ENCODE peak calls at places on chromosomes 13 and 19, in eight cellular contexts. J is WERI-Rb-1, A is kidney epithelial cell, O is heart right ventricle, R is HAP-1, K is mammary epithelial cell, E is breast epithelium, D is upper lobe of right lung. X is an unnamed sample.

GRCh38 chr13:23578411-23579071 is 8.3 kb downstream of the TNFRSF19 start:
- DNase-seq in A (no peak), D (peak; percentile 92), E (peak; percentile 70), R (peak; percentile 44), O (peak; percentile 77), K (peak; percentile 70), J (peak; percentile 94), X (peak; percentile 80)

GRCh38 chr13:62432906-62433305 is 1017.3 kb upstream of the PCDH20 start:
- DNase-seq in R (no peak), J (no peak), O (no peak), A (no peak), E (no peak), D (no peak), K (no peak), X (peak; percentile 2)

GRCh38 chr19:18589380-18590272 is 1.0 kb downstream of the REX1BD start:
- DNase-seq in J (peak; percentile 88), A (no peak), O (peak; percentile 63), D (peak; percentile 90), R (peak; percentile 88), E (peak; percentile 70), K (peak; percentile 72), X (peak; percentile 88)

GRCh38 chr13:20424959-20425358 is 100.7 kb downstream of the CRYL1 start:
- DNase-seq in K (no peak), D (no peak), E (no peak), A (no peak), O (no peak), R (no peak), J (no peak), X (peak; percentile 21)

GRCh38 chr19:30539315-30539714 is 167.1 kb downstream of the ZNF536 start:
- DNase-seq in R (no peak), A (no peak), E (no peak), K (no peak), O (no peak), D (no peak), J (no peak), X (no peak)

GRCh38 chr13:39777527-39778061 is 122.1 kb downstream of the COG6 start:
- DNase-seq in O (no peak), A (peak; percentile 42), D (no peak), E (no peak), K (peak; percentile 92), J (peak; percentile 8), R (peak; percentile 4), X (no peak)

GRCh38 chr19:33797821-33798633 is 1.4 kb downstream of the KCTD15 start:
- DNase-seq in O (peak; percentile 71), D (no peak), K (peak; percentile 19), E (no peak), R (peak; percentile 57), A (no peak), J (peak; percentile 86), X (peak; percentile 94)

GRCh38 chr19:9883231-9883758 is 48.2 kb downstream of the PIN1 start:
- DNase-seq in A (no peak), E (no peak), K (peak; percentile 55), O (no peak), J (peak; percentile 96), R (no peak), D (no peak), X (peak; percentile 65)

GRCh38 chr19:28898279-28898678 is 314.7 kb downstream of the UQCRFS1 start:
- DNase-seq in A (no peak), D (no peak), R (no peak), E (no peak), O (no peak), J (no peak), K (no peak), X (no peak)

GRCh38 chr13:38202730-38203129 is 146.9 kb upstream of the UFM1 start:
- DNase-seq in E (no peak), A (no peak), D (no peak), O (no peak), K (peak; percentile 78), J (no peak), R (no peak), X (no peak)

DNA sequence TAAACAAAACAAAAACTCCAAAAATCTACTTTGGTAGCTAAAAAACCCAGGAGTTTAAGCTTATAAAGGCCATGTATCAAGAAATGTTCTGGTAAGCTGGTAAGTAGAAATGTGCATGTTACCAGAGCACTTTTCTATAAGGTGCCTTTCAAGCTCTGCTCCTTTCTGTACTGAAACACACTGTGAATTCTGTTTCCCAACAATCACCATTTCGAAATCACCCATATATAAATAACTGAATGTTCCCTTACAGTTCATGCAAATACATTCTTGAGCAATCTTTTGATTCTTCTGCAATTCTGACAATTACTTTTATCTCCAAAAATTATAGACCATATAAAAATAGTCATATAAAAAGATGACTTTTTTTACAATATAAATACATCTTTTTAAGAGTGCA is 351.7 kb downstream of the SLITRK5 start:
- DNase-seq in R (no peak), J (no peak), O (no peak), K (no peak), E (no peak), A (no peak), D (no peak), X (no peak)
- H3K4me3 ChIP-seq in R (no peak overlapping the region), J (no peak overlapping the region), O (no peak overlapping the region), K (no peak overlapping the region), E (no peak overlapping the region), A (no peak overlapping the region), D (no peak overlapping the region), X (no peak overlapping the region)

GRCh38 chr19:2759965-2760364 is 20.1 kb upstream of the SLC39A3 start:
- DNase-seq in D (no peak), A (no peak), K (no peak), O (no peak), R (no peak), E (no peak), J (no peak), X (no peak)
- H3K36me3 ChIP-seq in D (peaks cover 80% of the 10 kb centered on the region), A (peaks cover 1% of the 10 kb centered on the region), K (peaks cover 15% of the 10 kb centered on the region), O (peaks cover 17% of the 10 kb centered on the region), R (peaks cover 68% of the 10 kb centered on the region), E (no peaks in the 10 kb centered on the region), J (peaks cover 87% of the 10 kb centered on the region), X (peaks cover 21% of the 10 kb centered on the region)

DNA sequence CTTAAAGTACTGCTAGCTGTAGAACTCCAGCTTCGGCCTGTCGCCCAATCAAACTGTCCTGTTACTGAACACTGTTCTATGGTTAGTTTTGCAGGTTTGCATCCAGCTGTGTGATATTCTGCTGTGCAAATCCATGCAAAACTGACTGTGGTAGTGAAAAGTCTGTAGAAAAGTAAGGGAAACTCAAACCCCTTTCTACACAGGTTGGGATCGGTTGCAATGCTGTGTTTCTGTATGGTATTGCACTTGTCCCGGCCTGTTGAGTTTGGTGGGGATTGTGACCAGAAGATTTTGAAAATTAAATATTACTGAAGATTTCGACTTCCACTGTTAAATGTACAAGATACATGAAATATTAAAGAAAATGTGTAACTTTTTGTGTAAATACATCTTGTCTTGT is 3.6 kb downstream of the MIR17HG start:
- DNase-seq in A (no peak), J (no peak), R (no peak), E (no peak), D (no peak), K (no peak), O (no peak), X (no peak)
- H3K4me3 ChIP-seq in A (no peak overlapping the region), J (peak overlapping the region; percentile 99), R (peak overlapping the region; percentile 66), E (no peak overlapping the region), D (no peak overlapping the region), K (peak overlapping the region; percentile 96), O (no peak overlapping the region), X (no peak overlapping the region)

GRCh38 chr13:80475718-80476117 is 134.8 kb upstream of the SPRY2 start:
- DNase-seq in K (no peak), A (no peak), J (no peak), R (no peak), D (no peak), E (no peak), O (no peak), X (no peak)
- H3K36me3 ChIP-seq in K (no peaks in the 10 kb centered on the region), A (no peaks in the 10 kb centered on the region), J (no peaks in the 10 kb centered on the region), R (no peaks in the 10 kb centered on the region), D (no peaks in the 10 kb centered on the region), E (no peaks in the 10 kb centered on the region), O (no peaks in the 10 kb centered on the region), X (no peaks in the 10 kb centered on the region)

GRCh38 chr19:39332293-39332692 is 3.5 kb downstream of the GMFG start:
- DNase-seq in O (no peak), R (no peak), E (no peak), J (no peak), K (no peak), D (no peak), A (no peak), X (no peak)

GRCh38 chr19:39334444-39334976 is 1.3 kb downstream of the GMFG start:
- DNase-seq in J (no peak), K (no peak), A (no peak), D (no peak), R (no peak), O (no peak), E (no peak), X (no peak)

GRCh38 chr19:39333507-39333906 is 2.3 kb downstream of the GMFG start:
- DNase-seq in R (no peak), J (no peak), K (no peak), E (no peak), O (no peak), D (no peak), A (no peak), X (no peak)

GRCh38 chr19:39336483-39336882 is 640 bp upstream of the GMFG start:
- DNase-seq in D (no peak), J (no peak), R (no peak), K (no peak), A (no peak), E (no peak), O (no peak), X (no peak)

GRCh38 chr19:39335168-39335567 is 675 bp downstream of the GMFG start:
- DNase-seq in E (no peak), D (no peak), J (no peak), K (no peak), R (no peak), A (no peak), O (no peak), X (no peak)
- H3K4me3 ChIP-seq in E (peak overlapping the region; percentile 47), D (peak overlapping the region; percentile 68), J (no peak overlapping the region), K (no peak overlapping the region), R (no peak overlapping the region), A (no peak overlapping the region), O (peak overlapping the region; percentile 22), X (no peak overlapping the region)

GRCh38 chr13:111282425-111282824 is 38.0 kb upstream of the TEX29 start:
- DNase-seq in D (no peak), E (no peak), O (no peak), R (no peak), J (no peak), A (no peak), K (peak; percentile 2), X (no peak)

GRCh38 chr13:111284579-111284978 is 35.9 kb upstream of the TEX29 start:
- DNase-seq in E (no peak), A (no peak), J (no peak), K (no peak), R (no peak), D (no peak), O (no peak), X (no peak)

GRCh38 chr13:111283457-111283856 is 37.0 kb upstream of the TEX29 start:
- DNase-seq in K (no peak), A (no peak), D (no peak), E (no peak), R (no peak), J (no peak), O (no peak), X (no peak)

GRCh38 chr13:111282997-111283396 is 37.4 kb upstream of the TEX29 start:
- DNase-seq in D (no peak), J (no peak), E (no peak), A (no peak), O (no peak), R (no peak), K (no peak), X (no peak)

DNA sequence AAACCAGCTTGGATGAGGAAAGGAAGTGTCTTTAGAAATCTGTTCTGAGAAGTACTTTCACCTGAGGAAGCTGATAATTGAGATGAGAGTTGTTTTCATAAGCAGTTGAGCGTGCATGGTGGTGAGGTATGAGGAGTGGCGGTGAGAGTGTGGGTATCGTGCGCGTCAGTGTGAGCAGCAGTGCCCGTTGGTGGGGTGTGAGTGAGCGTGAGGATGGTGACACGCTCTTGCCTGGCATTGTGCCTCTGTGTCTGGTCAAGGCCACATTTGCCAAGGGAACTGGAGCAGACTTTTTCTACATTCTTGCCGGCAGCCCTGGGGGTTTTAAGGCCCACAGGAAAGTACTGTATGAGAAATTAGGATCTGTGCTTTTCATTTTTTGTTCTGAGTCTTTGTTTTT is 36.5 kb upstream of the TEX29 start:
- DNase-seq in D (no peak), J (no peak), O (no peak), R (no peak), E (no peak), A (no peak), K (no peak), X (no peak)
- H3K36me3 ChIP-seq in D (peaks cover 90% of the 10 kb centered on the region), J (peaks cover 72% of the 10 kb centered on the region), O (peaks cover 10% of the 10 kb centered on the region), R (peaks cover 35% of the 10 kb centered on the region), E (no peaks in the 10 kb centered on the region), A (no peaks in the 10 kb centered on the region), K (peaks cover 21% of the 10 kb centered on the region), X (peaks cover 20% of the 10 kb centered on the region)

X was measured in H7.